ENCODE peak calls at places on chromosomes 5 and 9, in ten cellular contexts. M is cardiac muscle cell; I is PC-3; B is transverse colon; V is colonic mucosa; X is heart left ventricle; A is left ventricle myocardium inferior; Y is heart right ventricle; P is kidney; N is CD8-positive, alpha-beta T cell. U is an unnamed sample.

GRCh38 chr5:1792842-1793266 is 6.8 kb downstream of the MRPL36 start:
- DNase-seq in M (no peak), I (peak; percentile 92), B (peak; percentile 62), V (peak; percentile 36), X (no peak), A (no peak), Y (no peak), P (no peak), N (peak; percentile 75), U (no peak)

GRCh38 chr9:99807276-99807852 is 14.3 kb upstream of the NR4A3 start:
- DNase-seq in M (peak; percentile 75), I (peak; percentile 78), B (peak; percentile 63), V (peak; percentile 66), X (peak; percentile 58), A (peak; percentile 48), Y (peak; percentile 66), P (peak; percentile 63), N (peak; percentile 72), U (peak; percentile 83)

GRCh38 chr9:126068534-126069230 is 257.9 kb upstream of the MVB12B start:
- DNase-seq in M (no peak), I (no peak), B (no peak), V (no peak), X (no peak), A (no peak), Y (no peak), P (no peak), N (no peak), U (no peak)

GRCh38 chr5:160486573-160486972 is 64.9 kb downstream of the PTTG1 start:
- DNase-seq in M (no peak), I (no peak), B (no peak), V (no peak), X (no peak), A (no peak), Y (no peak), P (no peak), N (peak; percentile 43), U (no peak)

GRCh38 chr9:113501129-113501686 is 37.7 kb downstream of the RGS3 start:
- DNase-seq in M (no peak), I (no peak), B (no peak), V (no peak), X (peak; percentile 68), A (no peak), Y (peak; percentile 56), P (no peak), N (no peak), U (no peak)

GRCh38 chr5:132808866-132809265 is 4.2 kb upstream of the SOWAHA start:
- DNase-seq in M (no peak), I (no peak), B (no peak), V (no peak), X (no peak), A (no peak), Y (no peak), P (no peak), N (no peak), U (no peak)

GRCh38 chr5:80192507-80193241 is 63.2 kb downstream of the SERINC5 start:
- DNase-seq in M (peak; percentile 68), I (no peak), B (no peak), V (no peak), X (peak; percentile 49), A (no peak), Y (peak; percentile 52), P (no peak), N (no peak), U (no peak)

GRCh38 chr5:156019786-156020185 is 307.2 kb upstream of the SGCD start:
- DNase-seq in M (no peak), I (no peak), B (no peak), V (no peak), X (no peak), A (no peak), Y (no peak), P (no peak), N (no peak), U (no peak)

GRCh38 chr5:122035913-122036312 is 42.1 kb downstream of the LOX start:
- DNase-seq in M (no peak), I (no peak), B (no peak), V (no peak), X (no peak), A (no peak), Y (no peak), P (no peak), N (no peak), U (no peak)

GRCh38 chr5:172115541-172115982 is 72.5 kb downstream of the STK10 start:
- DNase-seq in M (no peak), I (peak; percentile 20), B (no peak), V (no peak), X (no peak), A (no peak), Y (no peak), P (peak; percentile 74), N (peak; percentile 33), U (no peak)

GRCh38 chr5:172118891-172119290 is 69.1 kb downstream of the STK10 start:
- DNase-seq in M (no peak), I (no peak), B (no peak), V (no peak), X (no peak), A (no peak), Y (no peak), P (no peak), N (no peak), U (no peak)

GRCh38 chr5:172114875-172115422 is 73.1 kb downstream of the STK10 start:
- DNase-seq in M (no peak), I (no peak), B (peak; percentile 66), V (peak; percentile 49), X (peak; percentile 68), A (peak; percentile 54), Y (peak; percentile 54), P (peak; percentile 78), N (peak; percentile 63), U (no peak)

GRCh38 chr5:172119921-172120688 is 67.9 kb downstream of the STK10 start:
- DNase-seq in M (no peak), I (no peak), B (no peak), V (no peak), X (no peak), A (no peak), Y (no peak), P (peak; percentile 55), N (no peak), U (no peak)

DNA sequence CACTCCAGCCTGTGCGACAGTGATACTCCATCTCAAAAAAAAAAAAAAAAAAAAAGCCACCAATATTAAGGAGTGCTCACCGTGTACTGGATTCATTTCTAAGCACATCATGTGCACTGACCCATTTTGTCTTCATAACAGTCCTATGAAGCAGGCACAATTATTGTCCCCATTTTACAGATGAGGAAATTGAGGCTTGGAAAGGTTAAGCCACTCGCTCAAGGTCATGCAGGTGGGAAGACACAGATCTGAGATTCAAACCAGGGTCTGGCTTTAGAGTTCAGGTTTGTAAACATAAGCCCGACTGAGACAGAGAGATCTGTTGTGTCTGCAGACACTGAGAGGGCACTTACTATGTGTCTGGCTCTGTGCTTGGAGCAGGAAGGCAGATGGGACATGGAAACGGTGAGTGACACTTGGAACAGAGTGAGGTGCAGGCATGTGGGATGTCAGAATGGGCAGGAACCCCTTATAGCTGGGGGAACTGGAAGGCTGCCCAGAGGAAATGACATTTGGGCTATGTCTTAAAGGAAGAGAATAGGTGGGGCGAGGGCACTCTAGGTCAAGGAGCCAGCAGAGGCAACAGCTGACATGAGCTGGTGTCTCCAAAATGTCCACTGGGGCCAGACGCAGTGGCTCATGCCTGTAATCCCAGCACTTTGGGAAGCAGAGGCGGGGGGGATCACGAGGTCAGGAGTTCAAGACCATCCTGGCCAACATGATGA is 69.9 kb downstream of the STK10 start:
- DNase-seq in M (no peak), I (no peak), B (no peak), V (no peak), X (peak; percentile 70), A (no peak), Y (no peak), P (no peak), N (no peak), U (no peak)
- H3K27ac ChIP-seq in M (no peak overlapping the region), I (no peak overlapping the region), B (no peak overlapping the region), V (no peak overlapping the region), X (no peak overlapping the region), A (peak overlapping the region; percentile 63), Y (peak overlapping the region; percentile 39), P (no peak overlapping the region), N (peak overlapping the region; percentile 6), U (no peak overlapping the region)

DNA sequence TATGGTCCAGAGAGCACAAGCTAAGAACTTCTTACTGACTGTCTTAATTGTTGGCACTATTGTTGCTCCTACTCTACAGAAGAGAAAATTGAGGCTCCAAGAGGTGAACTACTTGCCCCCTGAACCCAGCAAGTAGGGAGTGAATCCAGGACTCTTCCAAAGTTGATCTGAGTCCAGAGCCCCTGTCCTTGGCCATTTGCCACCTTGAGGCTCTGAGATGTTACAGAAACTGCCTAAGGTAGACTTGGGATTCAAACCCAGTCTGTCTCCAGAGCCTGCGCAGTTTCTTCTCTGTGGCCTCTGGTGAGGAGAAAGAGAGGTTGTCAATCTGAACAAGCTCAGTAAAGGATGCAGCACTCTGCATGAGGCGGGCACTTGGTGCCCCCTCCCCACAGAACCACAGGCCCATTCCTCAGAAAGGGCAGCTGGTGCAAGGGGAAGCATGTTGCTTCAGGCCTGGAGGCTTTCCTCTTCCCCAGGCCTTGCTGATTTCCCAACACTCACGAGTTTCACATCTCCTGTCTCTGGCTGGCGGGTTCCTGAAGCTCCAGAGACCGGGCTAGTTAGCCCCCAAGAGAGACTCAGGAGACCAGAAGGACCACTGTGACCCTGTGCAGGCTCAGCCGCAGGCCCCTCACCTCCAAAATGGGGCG is 2.9 kb upstream of the LCP2 start:
- DNase-seq in M (no peak), I (no peak), B (no peak), V (no peak), X (no peak), A (no peak), Y (no peak), P (no peak), N (no peak), U (no peak)
- H3K4me1 ChIP-seq in M (peaks cover 11% of the 10 kb centered on the region), I (no peaks in the 10 kb centered on the region), B (peaks cover 6% of the 10 kb centered on the region), V (no peaks in the 10 kb centered on the region), X (peaks cover 13% of the 10 kb centered on the region), A (peaks cover 22% of the 10 kb centered on the region), Y (peaks cover 29% of the 10 kb centered on the region), P (peaks cover 6% of the 10 kb centered on the region), N (peaks cover 67% of the 10 kb centered on the region), U (peaks cover 13% of the 10 kb centered on the region)

GRCh38 chr9:86557918-86558317 is 203.7 kb upstream of the TUT7 start:
- DNase-seq in M (no peak), I (no peak), B (no peak), V (no peak), X (no peak), A (no peak), Y (no peak), P (no peak), N (no peak), U (no peak)
- H3K27ac ChIP-seq in M (no peak overlapping the region), I (no peak overlapping the region), B (no peak overlapping the region), V (no peak overlapping the region), X (no peak overlapping the region), A (no peak overlapping the region), Y (no peak overlapping the region), P (no peak overlapping the region), N (no peak overlapping the region), U (no peak overlapping the region)

DNA sequence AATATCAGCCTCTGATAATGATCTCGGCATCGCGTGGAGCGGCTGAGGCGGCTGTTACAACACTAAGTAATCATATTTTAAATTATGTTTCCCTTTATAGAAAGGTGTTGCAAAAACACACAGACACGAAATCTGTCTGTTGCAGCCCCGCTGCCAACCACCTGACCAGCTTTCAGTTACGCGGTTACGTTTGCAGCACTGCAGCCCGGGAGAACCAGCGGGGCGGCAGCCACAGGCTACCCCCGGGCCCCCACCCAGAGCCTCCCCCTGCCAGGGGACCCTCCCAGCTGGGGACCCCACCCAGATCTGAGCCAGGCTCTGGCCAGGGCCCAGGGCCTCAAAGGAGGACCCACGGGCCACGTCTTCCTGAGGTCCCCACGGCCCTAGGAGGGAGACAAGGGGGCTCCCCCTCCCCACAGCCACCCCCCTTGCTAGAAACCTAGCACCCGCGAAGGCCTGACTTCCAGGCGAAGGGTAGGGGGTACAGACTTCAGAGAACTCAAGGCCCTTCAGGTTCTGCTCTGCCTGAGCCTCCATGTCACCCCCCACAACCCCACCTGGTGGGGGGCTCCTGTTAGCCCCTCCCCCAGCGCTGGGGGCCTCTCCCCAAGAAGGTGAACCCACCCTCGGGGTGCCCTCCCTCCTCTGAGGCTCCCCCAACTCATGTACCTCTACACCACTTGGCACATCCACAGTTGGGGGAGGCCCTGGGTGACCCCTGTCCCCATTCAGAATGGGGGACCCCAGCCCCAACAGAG is 6.0 kb downstream of the NACC2 start:
- DNase-seq in M (no peak), I (no peak), B (no peak), V (no peak), X (peak; percentile 28), A (no peak), Y (no peak), P (peak; percentile 80), N (no peak), U (no peak)
- H3K4me1 ChIP-seq in M (peaks cover 5% of the 10 kb centered on the region), I (peaks cover 9% of the 10 kb centered on the region), B (peaks cover 73% of the 10 kb centered on the region), V (peaks cover 8% of the 10 kb centered on the region), X (peaks cover 84% of the 10 kb centered on the region), A (peaks cover 100% of the 10 kb centered on the region), Y (peaks cover 97% of the 10 kb centered on the region), P (peaks cover 41% of the 10 kb centered on the region), N (peaks cover 23% of the 10 kb centered on the region), U (peaks cover 94% of the 10 kb centered on the region)